ENCODE peak calls at places on chromosomes 1 and 21, in four cellular contexts. One of them, this sample, is unnamed.

GRCh38 chr21:45540601-45540970 is 1.7 kb downstream of the SLC19A1 start:
- DNase-seq in pancreas: no peak
- DNase-seq in RKO: no peak
- DNase-seq in thoracic aorta: no peak
- DNase-seq in this sample: no peak

GRCh38 chr1:244559561-244559960 is 93.4 kb upstream of the DESI2 start:
- DNase-seq in RKO: no peak
- DNase-seq in pancreas: no peak
- DNase-seq in thoracic aorta: no peak
- DNase-seq in this sample: no peak

GRCh38 chr1:152013664-152014237 is 20.1 kb upstream of the S100A10 start:
- DNase-seq in pancreas: peak; percentile 44
- DNase-seq in RKO: peak; percentile 51
- DNase-seq in thoracic aorta: no peak
- DNase-seq in this sample: peak; percentile 58

GRCh38 chr1:9289724-9290493 is 2.8 kb upstream of the SPSB1 start:
- DNase-seq in pancreas: peak; percentile 59
- DNase-seq in RKO: peak; percentile 90
- DNase-seq in thoracic aorta: peak; percentile 70
- DNase-seq in this sample: peak; percentile 58

GRCh38 chr1:3547055-3548005 is 64.0 kb downstream of the MEGF6 start:
- DNase-seq in RKO: no peak
- DNase-seq in thoracic aorta: no peak
- DNase-seq in pancreas: no peak
- DNase-seq in this sample: peak; percentile 77

GRCh38 chr1:99755664-99756063 is 10.8 kb downstream of the FRRS1 start:
- DNase-seq in pancreas: no peak
- DNase-seq in thoracic aorta: no peak
- DNase-seq in RKO: no peak
- DNase-seq in this sample: no peak

GRCh38 chr1:27574871-27575831 is 28.8 kb downstream of the AHDC1 start:
- DNase-seq in RKO: no peak
- DNase-seq in pancreas: peak; percentile 89
- DNase-seq in thoracic aorta: no peak
- DNase-seq in this sample: no peak

GRCh38 chr1:177286396-177286795 is 115.6 kb downstream of the BRINP2 start:
- DNase-seq in pancreas: no peak
- DNase-seq in RKO: no peak
- DNase-seq in thoracic aorta: no peak
- DNase-seq in this sample: no peak

GRCh38 chr1:186375929-186376330 is 292 bp downstream of the ODR4 start:
- DNase-seq in RKO: no peak
- DNase-seq in pancreas: no peak
- DNase-seq in thoracic aorta: no peak
- DNase-seq in this sample: no peak

GRCh38 chr1:116711061-116711582 is 43.1 kb upstream of the CD2 start:
- DNase-seq in RKO: no peak
- DNase-seq in thoracic aorta: no peak
- DNase-seq in pancreas: no peak
- DNase-seq in this sample: peak; percentile 34

GRCh38 chr1:1204998-1205768 is 1.2 kb downstream of the TNFRSF18 start:
- DNase-seq in RKO: no peak
- DNase-seq in pancreas: no peak
- DNase-seq in thoracic aorta: no peak
- DNase-seq in this sample: no peak

GRCh38 chr1:15703562-15703961 is 19.4 kb downstream of the PLEKHM2 start:
- DNase-seq in pancreas: peak; percentile 45
- DNase-seq in RKO: peak; percentile 54
- DNase-seq in thoracic aorta: peak; percentile 66
- DNase-seq in this sample: peak; percentile 75

GRCh38 chr1:212958175-212958574 is 7.8 kb downstream of the VASH2 start:
- DNase-seq in thoracic aorta: no peak
- DNase-seq in pancreas: no peak
- DNase-seq in RKO: no peak
- DNase-seq in this sample: peak; percentile 49

GRCh38 chr1:201272838-201273237 is 10.5 kb upstream of the PKP1 start:
- DNase-seq in thoracic aorta: no peak
- DNase-seq in pancreas: no peak
- DNase-seq in RKO: no peak
- DNase-seq in this sample: peak; percentile 60

GRCh38 chr1:97623220-97623619 is 297.6 kb downstream of the DPYD start:
- DNase-seq in RKO: no peak
- DNase-seq in pancreas: no peak
- DNase-seq in thoracic aorta: no peak
- DNase-seq in this sample: no peak

GRCh38 chr1:4970532-4970931 is 316.1 kb downstream of the AJAP1 start:
- DNase-seq in RKO: peak; percentile 7
- DNase-seq in thoracic aorta: no peak
- DNase-seq in pancreas: no peak
- DNase-seq in this sample: no peak

GRCh38 chr1:233759665-233760064 is 144.8 kb upstream of the SLC35F3 start:
- DNase-seq in RKO: no peak
- DNase-seq in pancreas: no peak
- DNase-seq in thoracic aorta: no peak
- DNase-seq in this sample: peak; percentile 16

GRCh38 chr1:16630661-16631247 is 17.4 kb upstream of the NBPF1 start:
- DNase-seq in RKO: no peak
- DNase-seq in thoracic aorta: no peak
- DNase-seq in pancreas: peak; percentile 35
- DNase-seq in this sample: no peak

GRCh38 chr21:45386728-45387371 is 18.1 kb upstream of the COL18A1 start:
- DNase-seq in RKO: peak; percentile 50
- DNase-seq in pancreas: peak; percentile 37
- DNase-seq in thoracic aorta: no peak
- DNase-seq in this sample: peak; percentile 90

GRCh38 chr1:8989821-8990220 is 36.4 kb downstream of the SLC2A7 start:
- DNase-seq in RKO: no peak
- DNase-seq in pancreas: no peak
- DNase-seq in thoracic aorta: no peak
- DNase-seq in this sample: no peak

GRCh38 chr1:79006564-79006963 is at the start of gene ADGRL4:
- DNase-seq in RKO: no peak
- DNase-seq in pancreas: peak; percentile 9
- DNase-seq in thoracic aorta: no peak
- DNase-seq in this sample: no peak

GRCh38 chr21:46600978-46601377 is 3.9 kb downstream of the S100B start:
- DNase-seq in thoracic aorta: no peak
- DNase-seq in RKO: no peak
- DNase-seq in pancreas: no peak
- DNase-seq in this sample: no peak

GRCh38 chr1:64392109-64392508 is 77.8 kb upstream of the CACHD1 start:
- DNase-seq in pancreas: peak; percentile 45
- DNase-seq in RKO: no peak
- DNase-seq in thoracic aorta: no peak
- DNase-seq in this sample: no peak

GRCh38 chr1:218201601-218202000 is 83.5 kb upstream of the RRP15 start:
- DNase-seq in RKO: no peak
- DNase-seq in pancreas: no peak
- DNase-seq in thoracic aorta: no peak
- DNase-seq in this sample: no peak

GRCh38 chr21:32797679-32798078 is 26.1 kb upstream of the PAXBP1 start:
- DNase-seq in thoracic aorta: no peak
- DNase-seq in RKO: no peak
- DNase-seq in pancreas: no peak
- DNase-seq in this sample: no peak

GRCh38 chr1:117271129-117271528 is 60.4 kb upstream of the VTCN1 start:
- DNase-seq in RKO: no peak
- DNase-seq in pancreas: no peak
- DNase-seq in thoracic aorta: no peak
- DNase-seq in this sample: no peak

GRCh38 chr1:26375081-26375480 is 2.5 kb upstream of the ZNF683 start:
- DNase-seq in RKO: no peak
- DNase-seq in thoracic aorta: no peak
- DNase-seq in pancreas: no peak
- DNase-seq in this sample: no peak

GRCh38 chr1:159302036-159302435 is at the start of gene FCER1A:
- DNase-seq in RKO: no peak
- DNase-seq in pancreas: no peak
- DNase-seq in thoracic aorta: no peak
- DNase-seq in this sample: no peak

GRCh38 chr1:212293579-212293978 is 8.4 kb downstream of the PPP2R5A start:
- DNase-seq in RKO: peak; percentile 25
- DNase-seq in thoracic aorta: no peak
- DNase-seq in pancreas: no peak
- DNase-seq in this sample: no peak